ENCODE peak calls at places on chromosomes 11 and 22, in five cellular contexts. L, D, M, B and V are unnamed samples.
A peak's percentile ranks its signal among the peaks of the same experiment; 100 is the strongest.

GRCh38 chr11:108551653-108552462 is 41.7 kb downstream of the EXPH5 start:
- DNase-seq in L (no peak), D (no peak), M (no peak), B (no peak), V (no peak)

GRCh38 chr11:62546244-62546936 is at the start of gene AHNAK:
- DNase-seq in L (peak; percentile 49), D (peak; percentile 65), M (peak; percentile 93), B (peak; percentile 75), V (peak; percentile 61)

GRCh38 chr22:45878051-45878764 is 98.8 kb downstream of the WNT7B start:
- DNase-seq in L (no peak), D (no peak), M (peak; percentile 54), B (no peak), V (no peak)

GRCh38 chr11:12087075-12087775 is 23.2 kb upstream of the MICAL2 start:
- DNase-seq in L (peak; percentile 35), D (no peak), M (peak; percentile 79), B (peak; percentile 74), V (no peak)

GRCh38 chr11:66289548-66290331 is 797 bp upstream of the YIF1A start:
- DNase-seq in L (peak; percentile 63), D (no peak), M (no peak), B (peak; percentile 22), V (peak; percentile 58)

GRCh38 chr11:2777871-2778629 is 78.3 kb upstream of the KCNQ1OT1 start:
- DNase-seq in L (no peak), D (no peak), M (peak; percentile 70), B (no peak), V (peak; percentile 6)

GRCh38 chr22:20483771-20484170 is 11.8 kb downstream of the KLHL22 start:
- DNase-seq in L (no peak), D (no peak), M (no peak), B (no peak), V (no peak)

GRCh38 chr22:25282671-25283561 is 63.5 kb downstream of the CRYBB2 start:
- DNase-seq in L (no peak), D (no peak), M (no peak), B (no peak), V (no peak)

GRCh38 chr11:62419560-62420342 is 918 bp downstream of the SCGB1A1 start:
- DNase-seq in L (no peak), D (no peak), M (no peak), B (no peak), V (no peak)

GRCh38 chr11:70436501-70436860 is 38.2 kb downstream of the CTTN start:
- DNase-seq in L (no peak), D (no peak), M (no peak), B (no peak), V (no peak)

GRCh38 chr11:107712342-107712741 is 486 bp upstream of the SLN start:
- DNase-seq in L (no peak), D (no peak), M (no peak), B (no peak), V (no peak)

GRCh38 chr11:114819028-114819427 is 140.7 kb downstream of the NXPE2 start:
- DNase-seq in L (no peak), D (no peak), M (no peak), B (no peak), V (no peak)

GRCh38 chr11:875769-876301 is 33.2 kb downstream of the TSPAN4 start:
- DNase-seq in L (no peak), D (no peak), M (no peak), B (no peak), V (no peak)

GRCh38 chr22:48516571-48516970 is 1311.1 kb downstream of the BRD1 start:
- DNase-seq in L (no peak), D (no peak), M (no peak), B (no peak), V (no peak)
- H3K9me3 ChIP-seq in L (no peaks in the 10 kb centered on the region), D (no peaks in the 10 kb centered on the region), M (no peaks in the 10 kb centered on the region), B (no peaks in the 10 kb centered on the region), V (no peaks in the 10 kb centered on the region)

GRCh38 chr22:49882519-49883293 is 29.1 kb downstream of the ZBED4 start:
- DNase-seq in L (no peak), D (no peak), M (no peak), B (no peak), V (no peak)
- H3K9me3 ChIP-seq in L (no peaks in the 10 kb centered on the region), D (no peaks in the 10 kb centered on the region), M (no peaks in the 10 kb centered on the region), B (no peaks in the 10 kb centered on the region), V (no peaks in the 10 kb centered on the region)

GRCh38 chr22:10727393-10727792 is 4800.6 kb upstream of the OR11H1 start:
- DNase-seq in L (no peak), D (no peak), M (no peak), B (no peak), V (no peak)
- H3K9me3 ChIP-seq in L (peaks cover 32% of the 10 kb centered on the region), D (peaks cover 27% of the 10 kb centered on the region), M (peaks cover 48% of the 10 kb centered on the region), B (peaks cover 49% of the 10 kb centered on the region), V (peaks cover 36% of the 10 kb centered on the region)

DNA sequence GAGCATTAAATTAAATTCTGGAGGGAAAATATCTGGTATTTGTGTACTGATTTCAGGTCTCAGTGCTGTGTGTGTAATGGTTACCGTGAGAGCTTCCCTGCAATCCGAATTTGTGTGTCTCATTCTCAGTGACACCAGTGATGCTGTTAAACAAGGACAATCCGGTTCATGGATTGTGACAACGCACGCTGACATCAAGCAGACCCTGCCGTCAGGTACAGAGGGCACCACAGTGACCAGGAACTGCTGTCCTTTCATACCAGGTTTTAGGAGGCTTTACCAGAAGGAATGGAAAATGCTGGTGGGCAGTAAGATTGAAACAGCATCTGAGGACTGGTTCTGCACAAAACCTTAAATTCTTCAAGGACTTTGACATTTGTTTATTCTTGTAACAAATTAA is 30.5 kb upstream of the PLET1 start:
- DNase-seq in L (no peak), D (no peak), M (no peak), B (no peak), V (no peak)
- H3K9me3 ChIP-seq in L (no peaks in the 10 kb centered on the region), D (no peaks in the 10 kb centered on the region), M (no peaks in the 10 kb centered on the region), B (no peaks in the 10 kb centered on the region), V (peaks cover 2% of the 10 kb centered on the region)